ENCODE peak calls at places on chromosome 13, in four cellular contexts. P is heart left ventricle, Z is HepG2, V is SJSA1. F is an unnamed sample.
A peak's percentile ranks its signal among the peaks of the same experiment; 100 is the strongest.

GRCh38 chr13:101433895-101434294 is 17.6 kb upstream of the NALCN start:
- DNase-seq in V (no peak), P (no peak), Z (no peak), F (no peak)

GRCh38 chr13:26987614-26988013 is 184.0 kb downstream of the USP12 start:
- DNase-seq in P (no peak), V (no peak), Z (no peak), F (no peak)

GRCh38 chr13:59111711-59112110 is 1052.0 kb downstream of the DIAPH3 start:
- DNase-seq in P (no peak), Z (no peak), V (peak; percentile 77), F (no peak)

GRCh38 chr13:53405616-53406015 is 377.0 kb downstream of the OLFM4 start:
- DNase-seq in Z (peak; percentile 2), P (no peak), V (no peak), F (no peak)

GRCh38 chr13:102839462-102839861 is 6.4 kb upstream of the ERCC5 start:
- DNase-seq in V (no peak), P (no peak), Z (no peak), F (no peak)

GRCh38 chr13:61148691-61149332 is 266.8 kb downstream of the PCDH20 start:
- DNase-seq in Z (no peak), V (no peak), P (no peak), F (no peak)

GRCh38 chr13:41196620-41197019 is 2.3 kb upstream of the KBTBD7 start:
- DNase-seq in V (no peak), P (no peak), Z (peak; percentile 16), F (no peak)

GRCh38 chr13:35909837-35910236 is 221.3 kb downstream of the DCLK1 start:
- DNase-seq in P (no peak), V (no peak), Z (no peak), F (no peak)

GRCh38 chr13:102235689-102236088 is 166.2 kb downstream of the FGF14 start:
- DNase-seq in Z (no peak), V (no peak), P (no peak), F (no peak)

GRCh38 chr13:98910501-98910951 is 67.3 kb downstream of the DOCK9 start:
- DNase-seq in Z (peak; percentile 7), P (peak; percentile 58), V (peak; percentile 95), F (no peak)

GRCh38 chr13:43363156-43363918 is 340.0 kb downstream of the DNAJC15 start:
- DNase-seq in V (peak; percentile 9), P (no peak), Z (no peak), F (no peak)

GRCh38 chr13:91813255-91813654 is 414.8 kb downstream of the GPC5 start:
- DNase-seq in P (peak; percentile 41), Z (no peak), V (no peak), F (no peak)

GRCh38 chr13:35599385-35599784 is 122.9 kb upstream of the MAB21L1 start:
- DNase-seq in V (no peak), P (no peak), Z (no peak), F (no peak)

GRCh38 chr13:104773775-104774174 is 1707.6 kb upstream of the SLC10A2 start:
- DNase-seq in V (peak; percentile 37), Z (peak; percentile 8), P (no peak), F (no peak)

GRCh38 chr13:49954674-49955455 is 18.7 kb upstream of the SPRYD7 start:
- DNase-seq in V (no peak), Z (no peak), P (no peak), F (no peak)

GRCh38 chr13:65095118-65095517 is 2135.0 kb downstream of the PCDH9 start:
- DNase-seq in Z (no peak), P (no peak), V (no peak), F (no peak)

GRCh38 chr13:64078480-64078936 is 2662.9 kb upstream of the PCDH20 start:
- DNase-seq in P (no peak), Z (peak; percentile 1), V (no peak), F (peak; percentile 31)

GRCh38 chr13:40377783-40378182 is 288.7 kb downstream of the FOXO1 start:
- DNase-seq in P (no peak), V (peak; percentile 11), Z (no peak), F (no peak)

GRCh38 chr13:35549481-35549880 is 73.0 kb upstream of the MAB21L1 start:
- DNase-seq in Z (peak; percentile 1), V (no peak), P (no peak), F (no peak)

GRCh38 chr13:51541809-51542258 is 42.4 kb upstream of the WDFY2 start:
- DNase-seq in P (no peak), V (no peak), Z (no peak), F (peak; percentile 44)

GRCh38 chr13:24670927-24671326 is 9.3 kb upstream of the ATP12A start:
- DNase-seq in Z (no peak), V (no peak), P (no peak), F (peak; percentile 59)

GRCh38 chr13:92303428-92303827 is 905.0 kb downstream of the GPC5 start:
- DNase-seq in Z (no peak), V (no peak), P (no peak), F (no peak)

GRCh38 chr13:105377452-105377851 is 1158.0 kb downstream of the EFNB2 start:
- DNase-seq in Z (no peak), P (no peak), V (no peak), F (no peak)

GRCh38 chr13:79283742-79284141 is 122.3 kb downstream of the RBM26 start:
- DNase-seq in V (no peak), P (no peak), Z (no peak), F (no peak)
- H3K4me1 ChIP-seq in V (no peaks in the 10 kb centered on the region), P (no peaks in the 10 kb centered on the region), Z (peaks cover 18% of the 10 kb centered on the region), F (no peaks in the 10 kb centered on the region)

DNA sequence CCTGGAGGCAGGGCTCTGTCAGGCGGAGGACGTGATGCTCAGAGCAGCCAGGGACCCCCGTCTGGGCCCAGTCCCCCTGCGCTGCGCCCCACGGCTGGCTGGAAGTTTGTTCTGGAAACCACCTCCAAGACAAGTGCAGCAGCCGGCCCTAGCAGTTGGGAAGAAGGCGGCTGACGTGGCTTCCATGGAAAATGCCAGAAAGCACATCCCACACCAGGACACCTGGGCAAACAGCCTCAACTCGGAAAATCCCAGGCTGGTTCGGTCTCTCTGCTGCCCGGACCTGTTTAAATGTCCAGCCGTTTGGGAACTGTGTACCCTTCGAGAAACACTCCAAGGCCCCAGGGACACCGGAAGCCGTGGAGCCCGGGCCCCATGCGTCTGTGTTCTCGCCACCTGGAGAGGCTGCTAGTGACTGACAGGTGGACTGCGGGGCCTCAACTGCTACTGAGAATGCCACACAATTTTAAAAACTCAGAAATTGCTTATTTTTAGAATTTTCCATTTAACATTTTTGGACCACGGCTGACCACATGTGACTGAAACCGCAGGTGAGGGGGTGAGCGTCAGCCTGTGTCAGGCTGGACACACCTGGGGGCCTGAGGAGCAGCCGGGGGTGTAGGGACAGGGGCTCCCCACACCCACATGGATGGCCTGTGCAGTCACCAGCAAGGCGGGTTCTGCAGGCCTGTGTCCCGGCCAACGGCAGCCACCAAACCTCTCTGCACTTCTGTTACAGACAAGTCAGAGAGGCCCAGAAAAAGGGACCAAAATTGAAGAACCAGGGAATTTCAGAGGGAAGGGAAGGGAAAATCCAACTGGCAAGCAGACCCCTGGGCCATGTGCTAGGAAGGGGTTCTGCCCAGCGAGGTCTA is 31.7 kb downstream of the RASA3 start:
- DNase-seq in P (no peak), Z (no peak), V (no peak), F (peak; percentile 29)
- H3K4me3 ChIP-seq in P (no peak overlapping the region), Z (no peak overlapping the region), V (no peak overlapping the region), F (no peak overlapping the region)

GRCh38 chr13:32209670-32210069 is 105.5 kb downstream of the ZAR1L start:
- DNase-seq in V (no peak), P (no peak), Z (no peak), F (no peak)
- H3K4me1 ChIP-seq in V (peaks cover 27% of the 10 kb centered on the region), P (peaks cover 40% of the 10 kb centered on the region), Z (no peaks in the 10 kb centered on the region), F (peaks cover 4% of the 10 kb centered on the region)

GRCh38 chr13:45850020-45850613 is 1.4 kb downstream of the SIAH3 start:
- DNase-seq in Z (no peak), P (no peak), V (no peak), F (no peak)
- H3K4me3 ChIP-seq in Z (no peak overlapping the region), P (peak overlapping the region; percentile 43), V (no peak overlapping the region), F (no peak overlapping the region)

DNA sequence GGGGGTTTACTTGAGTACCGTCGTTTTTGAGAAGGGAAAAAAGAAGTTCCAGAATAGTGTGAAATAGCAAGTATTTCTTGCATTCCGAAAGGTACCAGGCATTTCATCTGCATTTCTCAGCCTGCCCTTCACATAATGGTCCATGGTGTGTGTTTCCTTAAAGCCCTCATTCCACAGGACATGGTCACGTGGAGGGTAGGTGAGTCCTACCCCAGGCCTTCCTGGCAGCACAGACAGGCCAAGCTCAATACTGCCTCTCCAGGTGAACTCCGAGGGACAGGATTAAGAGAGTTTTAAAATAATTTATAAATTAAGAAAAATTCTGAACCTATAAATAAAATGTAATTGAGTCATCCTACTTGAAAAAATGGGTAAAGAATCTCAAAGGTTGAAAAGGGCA is 64.7 kb downstream of the TNFRSF19 start:
- DNase-seq in V (no peak), Z (no peak), P (no peak), F (no peak)
- H3K4me1 ChIP-seq in V (peaks cover 4% of the 10 kb centered on the region), Z (peaks cover 75% of the 10 kb centered on the region), P (peaks cover 60% of the 10 kb centered on the region), F (no peaks in the 10 kb centered on the region)

DNA sequence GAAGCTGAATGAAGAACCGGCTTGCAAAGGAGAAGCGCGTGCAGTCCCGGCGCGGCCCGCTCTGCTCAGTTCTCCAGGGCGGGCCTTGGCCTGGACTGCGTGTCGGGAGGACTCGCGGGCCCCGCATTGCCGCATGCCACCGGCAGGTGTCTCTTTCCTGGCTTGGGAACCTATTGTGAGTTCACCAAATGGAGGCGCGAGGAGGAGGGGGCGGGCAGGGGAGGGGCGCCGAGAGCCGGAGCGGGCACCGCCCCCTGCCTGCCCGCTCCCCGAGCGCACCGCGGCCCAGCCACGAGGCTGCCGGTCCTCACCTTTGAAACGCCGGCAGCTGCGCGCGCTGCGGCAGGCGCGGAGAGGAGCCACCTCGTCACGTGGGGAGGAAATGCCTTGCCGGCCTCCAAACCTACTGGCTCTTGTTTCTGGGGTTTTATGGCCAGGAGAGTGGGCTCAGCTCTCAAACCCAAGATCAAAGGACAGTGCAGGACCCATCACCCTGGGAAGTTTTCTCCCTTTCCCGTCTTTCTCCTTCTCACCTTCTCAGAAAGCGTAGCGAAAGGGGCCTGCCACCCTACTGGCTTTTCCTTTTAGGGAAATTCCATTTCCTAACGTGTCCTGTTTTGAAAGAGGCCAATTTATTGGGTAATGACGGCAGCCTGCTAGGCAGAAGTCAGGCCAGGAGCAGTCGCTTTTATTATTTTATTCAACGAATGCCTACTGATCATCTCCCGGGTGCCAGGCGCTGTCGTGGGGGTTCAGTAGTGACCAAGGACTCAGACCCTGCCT is 13.8 kb upstream of the UBE2L5 start:
- DNase-seq in Z (peak; percentile 86), V (peak; percentile 67), P (peak; percentile 93), F (peak; percentile 96)
- H3K4me3 ChIP-seq in Z (no peak overlapping the region), V (no peak overlapping the region), P (peak overlapping the region; percentile 50), F (no peak overlapping the region)

GRCh38 chr13:25927966-25928365 is 123.8 kb downstream of the SHISA2 start:
- DNase-seq in Z (no peak), V (no peak), P (no peak), F (no peak)
- H3K4me1 ChIP-seq in Z (no peaks in the 10 kb centered on the region), V (peaks cover 12% of the 10 kb centered on the region), P (no peaks in the 10 kb centered on the region), F (no peaks in the 10 kb centered on the region)

F was measured in mucosa of descending colon.